ENCODE peak calls at places on chromosomes 3 and 15, in eight cellular contexts. F is hepatocyte, T is GM23338, K is mammary epithelial cell, A is tibial artery, I is upper lobe of right lung, C is HFF-Myc, O is spleen. N is an unnamed sample.

GRCh38 chr15:84671211-84671610 is 13.2 kb upstream of the NMB start:
- DNase-seq in F (no peak), T (no peak), K (peak), A (no peak), I (no peak), C (no peak), O (no peak), N (peak)

GRCh38 chr3:62607287-62608029 is 234.1 kb upstream of the FEZF2 start:
- DNase-seq in F (no peak), T (peak), K (peak), A (no peak), I (peak), C (peak), O (no peak), N (peak)

GRCh38 chr3:33277193-33277882 is at the start of gene FBXL2:
- DNase-seq in F (peak), T (peak), K (peak), A (peak), I (peak), C (no peak), O (peak), N (peak)

GRCh38 chr15:56942118-56942517 is 23.7 kb downstream of the TCF12 start:
- DNase-seq in F (no peak), T (no peak), K (no peak), A (no peak), I (no peak), C (no peak), O (no peak), N (no peak)

GRCh38 chr3:134597390-134597975 is 53.3 kb downstream of the KY start:
- DNase-seq in F (no peak), T (no peak), K (peak), A (no peak), I (no peak), C (no peak), O (no peak), N (no peak)

GRCh38 chr15:95799286-95800187 is 531.0 kb upstream of the NR2F2 start:
- DNase-seq in F (peak), T (no peak), K (peak), A (no peak), I (no peak), C (peak), O (no peak), N (peak)

GRCh38 chr15:67852433-67852832 is 12.6 kb upstream of the RNU6-1 start:
- DNase-seq in F (no peak), T (no peak), K (no peak), A (no peak), I (no peak), C (no peak), O (no peak), N (no peak)

GRCh38 chr3:9810357-9810726 is 280 bp downstream of the TTLL3 start:
- DNase-seq in F (no peak), T (peak), K (no peak), A (no peak), I (no peak), C (no peak), O (no peak), N (no peak)

GRCh38 chr3:150184426-150185071 is 213.9 kb upstream of the PFN2 start:
- DNase-seq in F (peak), T (no peak), K (peak), A (no peak), I (no peak), C (no peak), O (no peak), N (peak)

GRCh38 chr3:52120576-52121458 is 33.4 kb downstream of the POC1A start:
- DNase-seq in F (peak), T (no peak), K (peak), A (no peak), I (no peak), C (no peak), O (peak), N (no peak)

GRCh38 chr15:73926191-73927002 is at the start of gene LOXL1:
- DNase-seq in F (peak), T (peak), K (peak), A (peak), I (peak), C (peak), O (peak), N (peak)

GRCh38 chr3:172279191-172279640 is 169.0 kb downstream of the GHSR start:
- DNase-seq in F (no peak), T (no peak), K (no peak), A (no peak), I (no peak), C (no peak), O (no peak), N (no peak)

GRCh38 chr3:165185707-165186327 is 10.4 kb downstream of the SLITRK3 start:
- DNase-seq in F (peak), T (peak), K (peak), A (no peak), I (no peak), C (peak), O (no peak), N (peak)

GRCh38 chr3:21041621-21042020 is 709.4 kb downstream of the ZNF385D start:
- DNase-seq in F (no peak), T (no peak), K (no peak), A (no peak), I (no peak), C (no peak), O (no peak), N (peak)

GRCh38 chr3:42066516-42067181 is 24.5 kb upstream of the TRAK1 start:
- DNase-seq in F (no peak), T (peak), K (no peak), A (no peak), I (no peak), C (no peak), O (peak), N (peak)

GRCh38 chr15:82231842-82232241 is 30.7 kb downstream of the EFL1 start:
- DNase-seq in F (peak), T (peak), K (no peak), A (no peak), I (no peak), C (no peak), O (no peak), N (no peak)

GRCh38 chr3:172464306-172464705 is 16.1 kb upstream of the GHSR start:
- DNase-seq in F (no peak), T (no peak), K (no peak), A (no peak), I (no peak), C (no peak), O (no peak), N (no peak)

GRCh38 chr3:114393367-114394072 is 99.7 kb downstream of the TIGIT start:
- DNase-seq in F (no peak), T (no peak), K (peak), A (no peak), I (no peak), C (no peak), O (no peak), N (no peak)

GRCh38 chr3:156449712-156450574 is 105.0 kb downstream of the SSR3 start:
- DNase-seq in F (peak), T (peak), K (peak), A (no peak), I (no peak), C (peak), O (no peak), N (peak)
- TF ChIP-seq CTCF in F (peak), T (peak), K (peak), A (peak), I (peak), C (peak), O (peak), N (peak)

GRCh38 chr3:153978023-153978422 is 143.2 kb upstream of the ARHGEF26 start:
- DNase-seq in F (no peak), T (no peak), K (no peak), A (no peak), I (no peak), C (no peak), O (no peak), N (no peak)
- TF ChIP-seq CTCF in F (no peak), T (no peak), K (no peak), A (no peak), I (no peak), C (no peak), O (no peak), N (no peak)

DNA sequence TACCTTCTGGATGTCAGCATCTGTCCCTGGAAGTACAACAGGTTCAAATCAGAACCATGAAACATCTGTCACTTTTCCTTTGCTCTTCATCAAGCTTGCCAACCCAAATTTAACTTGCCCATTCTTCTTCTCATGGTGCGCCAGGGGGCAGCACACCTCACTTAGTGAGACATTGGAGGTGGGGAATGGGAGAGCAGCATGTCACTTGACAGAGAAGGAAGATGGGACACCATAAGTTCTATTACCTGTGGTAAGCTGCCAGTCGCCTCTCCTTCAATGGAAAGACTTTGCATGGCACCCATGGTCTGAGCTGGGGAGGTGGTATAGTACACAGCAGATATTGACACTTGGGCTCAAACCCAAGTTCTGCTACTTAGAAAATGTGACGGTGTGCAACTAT is 2.9 kb downstream of the SCN5A start:
- DNase-seq in F (peak), T (peak), K (no peak), A (no peak), I (no peak), C (no peak), O (peak), N (no peak)
- TF ChIP-seq CTCF in F (peak), T (peak), K (peak), A (no peak), I (peak), C (peak), O (no peak), N (peak)

GRCh38 chr15:78315686-78316085 is 16.3 kb upstream of the SKIC8 start:
- DNase-seq in F (peak), T (peak), K (no peak), A (no peak), I (no peak), C (no peak), O (no peak), N (no peak)
- TF ChIP-seq CTCF in F (peak), T (peak), K (peak), A (no peak), I (no peak), C (peak), O (no peak), N (peak)

GRCh38 chr3:123122525-123123315 is 55.9 kb downstream of the PDIA5 start:
- DNase-seq in F (no peak), T (no peak), K (peak), A (no peak), I (no peak), C (no peak), O (peak), N (peak)

GRCh38 chr3:123119802-123120201 is 53.0 kb downstream of the PDIA5 start:
- DNase-seq in F (no peak), T (no peak), K (no peak), A (no peak), I (no peak), C (no peak), O (peak), N (no peak)

GRCh38 chr3:123116116-123116515 is 49.3 kb downstream of the PDIA5 start:
- DNase-seq in F (no peak), T (no peak), K (no peak), A (no peak), I (no peak), C (no peak), O (peak), N (no peak)

GRCh38 chr3:123120546-123120945 is 53.7 kb downstream of the PDIA5 start:
- DNase-seq in F (no peak), T (no peak), K (no peak), A (no peak), I (no peak), C (no peak), O (peak), N (no peak)

GRCh38 chr3:123119388-123119787 is 52.6 kb downstream of the PDIA5 start:
- DNase-seq in F (no peak), T (no peak), K (no peak), A (no peak), I (no peak), C (no peak), O (peak), N (no peak)
- TF ChIP-seq CTCF in F (no peak), T (peak), K (no peak), A (no peak), I (no peak), C (no peak), O (no peak), N (no peak)

GRCh38 chr3:127827808-127828207 is 5.5 kb upstream of the MGLL start:
- DNase-seq in F (no peak), T (no peak), K (no peak), A (no peak), I (no peak), C (no peak), O (no peak), N (no peak)

GRCh38 chr3:127834771-127835170 is 12.5 kb upstream of the MGLL start:
- DNase-seq in F (no peak), T (no peak), K (no peak), A (no peak), I (no peak), C (no peak), O (no peak), N (no peak)

GRCh38 chr3:127829537-127829936 is 7.2 kb upstream of the MGLL start:
- DNase-seq in F (no peak), T (no peak), K (peak), A (no peak), I (no peak), C (no peak), O (no peak), N (no peak)

GRCh38 chr3:127833281-127834032 is 11.1 kb upstream of the MGLL start:
- DNase-seq in F (no peak), T (no peak), K (peak), A (no peak), I (no peak), C (no peak), O (no peak), N (no peak)

DNA sequence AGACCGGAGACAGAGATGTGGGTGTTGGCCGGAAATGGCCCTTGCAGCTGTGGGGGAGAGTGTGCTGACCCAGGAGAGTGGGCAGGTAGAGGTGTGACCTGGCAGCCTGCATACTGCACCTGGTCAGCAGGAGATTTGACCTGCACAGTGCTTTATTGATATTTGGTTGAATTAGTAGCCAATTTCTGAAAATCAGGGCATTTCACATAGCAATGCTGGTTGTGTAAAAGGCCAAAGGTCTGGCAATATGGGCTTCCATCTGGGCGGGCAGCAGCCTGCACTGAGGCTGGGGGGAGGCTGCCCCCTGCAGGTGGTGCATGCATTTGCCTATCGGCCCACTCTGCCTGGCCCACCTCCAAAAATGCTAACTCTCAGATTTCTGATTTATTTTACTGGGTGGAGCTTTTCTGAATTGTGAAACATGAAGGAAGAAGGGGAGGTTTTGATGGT is 9.4 kb upstream of the MGLL start:
- DNase-seq in F (no peak), T (peak), K (no peak), A (no peak), I (peak), C (no peak), O (peak), N (no peak)
- TF ChIP-seq CTCF in F (peak), T (peak), K (peak), A (peak), I (peak), C (peak), O (peak), N (peak)

GRCh38 chr3:101635954-101636798 is 40.8 kb downstream of the ZBTB11 start:
- DNase-seq in F (peak), T (peak), K (peak), A (no peak), I (peak), C (peak), O (peak), N (peak)

GRCh38 chr3:101637461-101637860 is 39.5 kb downstream of the ZBTB11 start:
- DNase-seq in F (no peak), T (no peak), K (no peak), A (no peak), I (no peak), C (no peak), O (peak), N (no peak)

GRCh38 chr3:101640256-101640655 is 36.7 kb downstream of the ZBTB11 start:
- DNase-seq in F (no peak), T (no peak), K (no peak), A (no peak), I (no peak), C (no peak), O (no peak), N (no peak)

GRCh38 chr3:101639280-101639963 is 37.5 kb downstream of the ZBTB11 start:
- DNase-seq in F (no peak), T (no peak), K (no peak), A (no peak), I (no peak), C (no peak), O (peak), N (no peak)

DNA sequence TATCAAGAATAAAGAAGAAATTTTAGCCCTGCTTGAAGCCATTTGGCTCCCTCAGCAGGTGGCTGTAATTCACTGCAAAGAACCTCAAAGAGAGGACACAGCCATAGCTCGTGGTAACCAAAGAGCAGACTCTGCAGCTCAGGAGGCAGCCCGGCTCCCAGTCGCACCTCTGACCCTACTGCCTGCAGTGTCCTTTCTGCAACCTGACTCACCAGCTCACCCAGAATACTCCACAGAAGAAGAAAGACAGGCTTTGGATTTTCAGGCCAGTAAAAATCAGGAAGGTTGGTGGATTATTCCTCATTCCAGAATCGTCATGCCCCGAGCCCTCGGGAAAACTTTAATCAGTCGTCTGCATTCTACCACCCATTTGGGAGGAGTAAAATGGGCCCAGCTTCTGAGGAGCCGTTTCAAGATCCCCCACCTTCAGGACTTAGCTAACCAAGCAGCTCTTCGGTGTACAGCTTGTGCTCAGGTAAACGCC is 38.6 kb downstream of the ZBTB11 start:
- DNase-seq in F (peak), T (peak), K (no peak), A (no peak), I (no peak), C (no peak), O (peak), N (no peak)
- TF ChIP-seq CTCF in F (peak), T (peak), K (peak), A (no peak), I (no peak), C (no peak), O (no peak), N (peak)

GRCh38 chr3:60932170-60932569 is 319.1 kb downstream of the FHIT start:
- DNase-seq in F (no peak), T (no peak), K (no peak), A (no peak), I (no peak), C (no peak), O (no peak), N (no peak)
- TF ChIP-seq CTCF in F (no peak), T (no peak), K (no peak), A (no peak), I (no peak), C (no peak), O (no peak), N (no peak)